ENCODE peak calls at places on chromosome 3, in ten cellular contexts. Y, L, H, M, G, T, I, V, C and A are unnamed samples.

GRCh38 chr3:163508212-163508611 is 1570.1 kb downstream of the SI start:
- DNase-seq in M (peak), L (no peak), T (no peak), H (no peak), V (no peak), Y (no peak), I (no peak), G (no peak), C (no peak), A (no peak)

GRCh38 chr3:57062119-57062631 is 1.7 kb downstream of the SPATA12 start:
- DNase-seq in H (no peak), V (peak), G (no peak), I (peak), M (no peak), L (no peak), C (no peak), T (no peak), Y (no peak), A (no peak)

GRCh38 chr3:156389151-156389760 is 165.7 kb downstream of the SSR3 start:
- DNase-seq in V (no peak), L (no peak), T (no peak), G (no peak), I (no peak), H (no peak), C (no peak), Y (peak), M (no peak), A (no peak)

GRCh38 chr3:172138792-172139507 is 99.6 kb downstream of the FNDC3B start:
- DNase-seq in Y (peak), M (peak), G (no peak), C (no peak), T (no peak), L (no peak), I (peak), V (no peak), H (peak), A (no peak)

GRCh38 chr3:73349657-73350056 is 275.1 kb downstream of the PDZRN3 start:
- DNase-seq in T (no peak), C (no peak), V (no peak), Y (no peak), M (no peak), H (no peak), G (no peak), I (peak), L (no peak), A (no peak)

GRCh38 chr3:132721479-132722164 is 587 bp downstream of the NPHP3 start:
- DNase-seq in G (no peak), I (peak), H (peak), L (peak), M (peak), Y (peak), T (peak), V (peak), C (peak), A (no peak)

GRCh38 chr3:53008932-53009331 is 36.9 kb downstream of the SFMBT1 start:
- DNase-seq in I (no peak), H (no peak), L (no peak), M (no peak), G (no peak), C (no peak), T (no peak), V (no peak), Y (no peak), A (no peak)

GRCh38 chr3:190619353-190619752 is 105.5 kb downstream of the IL1RAP start:
- DNase-seq in H (no peak), C (no peak), Y (no peak), I (no peak), T (no peak), L (no peak), G (no peak), M (no peak), V (no peak), A (no peak)

GRCh38 chr3:99128740-99129505 is 227.4 kb upstream of the DCBLD2 start:
- DNase-seq in I (no peak), C (no peak), Y (peak), G (no peak), M (peak), H (peak), V (no peak), L (no peak), T (no peak), A (peak)

GRCh38 chr3:98713984-98714383 is 49.2 kb upstream of the ST3GAL6 start:
- DNase-seq in T (no peak), L (no peak), Y (no peak), I (no peak), G (no peak), H (no peak), M (no peak), C (no peak), V (no peak), A (no peak)

DNA sequence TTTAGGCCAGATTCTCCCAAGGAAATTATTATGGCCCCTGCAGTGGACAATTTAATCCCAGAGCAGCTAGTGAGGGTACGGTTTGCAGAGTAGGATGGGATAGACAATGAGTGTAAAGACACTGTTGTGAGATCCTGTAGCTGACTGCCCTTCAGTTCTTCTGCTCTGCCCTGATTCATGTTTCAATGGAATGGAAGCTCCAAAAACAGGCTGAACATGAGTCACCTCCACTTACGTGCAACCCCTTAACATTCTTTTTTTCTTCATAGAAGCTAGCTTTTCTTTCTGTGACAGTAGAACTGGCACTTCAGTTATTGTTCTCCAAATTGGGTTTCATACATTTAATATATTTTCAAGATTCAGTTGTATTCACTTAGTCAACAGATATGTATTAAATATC is 32.1 kb downstream of the CLDN18 start:
- DNase-seq in G (no peak), L (no peak), H (peak), C (no peak), I (no peak), T (no peak), V (no peak), Y (peak), M (no peak), A (peak)
- H3K27ac ChIP-seq in G (no peak), L (no peak), H (peak), C (no peak), I (no peak), T (no peak), V (no peak), Y (peak), M (no peak), A (no peak)

DNA sequence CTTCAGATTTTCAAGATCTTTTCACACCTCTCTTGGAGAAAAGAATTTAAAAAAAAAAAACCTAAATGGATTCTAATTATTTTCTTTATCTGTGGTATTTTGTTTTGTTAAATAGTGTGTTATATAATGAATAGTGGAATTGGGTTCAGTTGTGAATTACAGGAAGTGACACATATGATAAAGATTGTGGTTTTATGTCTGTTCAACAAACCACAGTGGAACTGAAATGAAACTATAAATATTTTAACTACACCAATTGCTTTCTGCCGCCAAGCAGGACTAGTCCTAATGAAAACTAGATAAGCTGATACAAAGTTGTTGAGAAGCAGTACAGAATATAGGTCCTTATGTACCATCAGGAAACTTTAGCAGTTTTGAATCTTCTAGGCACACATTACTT is 121.6 kb downstream of the UBE2E2 start:
- DNase-seq in H (peak), G (no peak), Y (peak), T (no peak), I (no peak), M (no peak), L (no peak), V (no peak), C (no peak), A (peak)
- H3K27ac ChIP-seq in H (no peak), G (no peak), Y (no peak), T (no peak), I (no peak), M (no peak), L (no peak), V (no peak), C (no peak), A (no peak)

GRCh38 chr3:124850633-124851032 is 36.5 kb downstream of the ITGB5 start:
- DNase-seq in G (no peak), L (no peak), H (peak), M (no peak), T (no peak), V (no peak), Y (peak), C (no peak), I (peak), A (no peak)
- H3K27ac ChIP-seq in G (no peak), L (peak), H (no peak), M (no peak), T (peak), V (peak), Y (peak), C (no peak), I (no peak), A (no peak)

DNA sequence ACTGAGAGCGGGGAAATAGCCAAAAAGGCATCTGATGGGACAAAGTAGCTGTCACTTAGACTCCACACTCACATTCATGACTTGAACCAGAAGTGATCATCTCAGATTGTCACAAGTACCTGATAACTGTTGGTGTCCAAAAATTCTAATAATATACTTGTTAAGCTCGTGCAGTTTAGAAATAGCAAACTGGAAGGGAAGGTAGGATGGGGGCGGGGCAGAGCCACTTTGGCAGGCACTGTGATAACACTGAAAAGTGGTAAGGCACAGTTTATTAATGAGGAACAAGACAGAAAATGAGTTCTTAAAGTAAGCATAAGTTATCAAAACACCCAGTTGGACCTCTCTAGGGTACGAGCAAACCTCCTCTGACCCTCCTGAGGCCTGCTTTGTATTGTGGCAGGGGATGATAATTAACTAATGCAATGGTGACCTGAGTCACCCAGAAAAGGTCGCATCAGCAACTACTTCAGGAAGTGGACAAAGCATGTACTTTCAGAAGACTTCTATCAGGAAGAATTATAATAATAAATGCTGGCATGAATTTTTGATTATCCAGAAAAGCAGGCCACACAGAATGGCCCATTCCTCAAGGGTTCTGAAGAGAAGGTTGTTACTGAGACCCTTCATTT is 54.4 kb downstream of the ADCY5 start:
- DNase-seq in I (no peak), Y (no peak), M (no peak), L (no peak), T (no peak), G (no peak), H (no peak), C (no peak), V (no peak), A (no peak)
- H3K27ac ChIP-seq in I (peak), Y (no peak), M (peak), L (no peak), T (peak), G (no peak), H (no peak), C (no peak), V (no peak), A (no peak)

GRCh38 chr3:11634081-11634635 is 9.6 kb downstream of the VGLL4 start:
- DNase-seq in Y (no peak), C (no peak), V (no peak), G (no peak), T (no peak), M (no peak), H (no peak), I (no peak), L (no peak), A (no peak)

GRCh38 chr3:11632966-11633365 is 10.7 kb downstream of the VGLL4 start:
- DNase-seq in Y (no peak), I (no peak), L (no peak), G (no peak), V (no peak), H (no peak), C (no peak), M (no peak), T (no peak), A (no peak)

GRCh38 chr3:11636372-11636760 is 7.3 kb downstream of the VGLL4 start:
- DNase-seq in H (no peak), C (no peak), M (no peak), Y (no peak), I (no peak), L (no peak), T (no peak), V (no peak), G (no peak), A (no peak)

GRCh38 chr3:11635671-11636371 is 7.9 kb downstream of the VGLL4 start:
- DNase-seq in C (no peak), H (no peak), G (no peak), Y (no peak), T (no peak), M (no peak), V (no peak), L (no peak), I (no peak), A (no peak)

DNA sequence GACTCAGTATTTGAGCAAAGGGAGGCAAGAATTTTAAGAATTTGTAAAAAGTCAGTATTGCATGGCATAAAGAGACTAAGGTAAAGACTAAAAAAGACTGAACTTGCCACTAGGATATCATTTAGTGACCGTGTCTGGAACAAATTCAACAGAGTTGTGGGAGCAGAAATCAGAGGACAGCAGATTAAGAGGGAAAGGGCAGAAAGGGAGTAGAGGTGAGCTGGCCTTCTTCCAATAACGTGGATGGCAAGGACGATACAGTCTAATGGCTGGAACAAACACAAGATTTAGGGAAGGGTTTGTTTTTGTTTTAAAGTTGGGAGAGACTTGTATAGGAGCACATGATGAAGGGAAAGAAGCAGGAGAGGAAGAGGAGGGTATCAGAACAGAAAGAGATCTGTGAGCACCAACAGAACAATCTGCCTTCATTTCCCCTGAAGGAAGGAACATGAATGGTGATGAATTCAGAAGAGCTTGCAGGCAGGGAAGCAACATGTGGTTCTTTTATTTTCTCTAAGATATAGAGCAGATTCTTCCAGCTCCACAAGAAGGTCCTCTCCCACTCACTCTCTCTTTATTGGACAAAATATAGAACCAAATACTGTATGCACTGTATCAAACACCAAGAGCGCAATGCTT is 8.6 kb downstream of the VGLL4 start:
- DNase-seq in H (no peak), L (no peak), C (no peak), G (no peak), T (no peak), V (no peak), I (no peak), M (no peak), Y (no peak), A (no peak)
- H3K27ac ChIP-seq in H (peak), L (no peak), C (no peak), G (no peak), T (peak), V (no peak), I (peak), M (no peak), Y (no peak), A (no peak)

GRCh38 chr3:187746479-187747335 is 1.4 kb upstream of the BCL6 start:
- DNase-seq in H (peak), L (no peak), M (peak), G (no peak), I (peak), V (peak), C (no peak), Y (peak), T (no peak), A (no peak)

GRCh38 chr3:187744169-187745151 is 808 bp downstream of the BCL6 start:
- DNase-seq in L (peak), Y (peak), C (no peak), V (peak), I (peak), M (peak), H (peak), G (peak), T (no peak), A (no peak)

GRCh38 chr3:187747506-187747905 is 2.2 kb upstream of the BCL6 start:
- DNase-seq in I (no peak), L (no peak), H (no peak), G (no peak), T (no peak), Y (no peak), V (no peak), C (no peak), M (no peak), A (no peak)

GRCh38 chr3:187745201-187746058 is at the start of gene BCL6:
- DNase-seq in M (peak), H (peak), G (peak), C (peak), I (peak), Y (peak), L (peak), V (peak), T (peak), A (peak)

DNA sequence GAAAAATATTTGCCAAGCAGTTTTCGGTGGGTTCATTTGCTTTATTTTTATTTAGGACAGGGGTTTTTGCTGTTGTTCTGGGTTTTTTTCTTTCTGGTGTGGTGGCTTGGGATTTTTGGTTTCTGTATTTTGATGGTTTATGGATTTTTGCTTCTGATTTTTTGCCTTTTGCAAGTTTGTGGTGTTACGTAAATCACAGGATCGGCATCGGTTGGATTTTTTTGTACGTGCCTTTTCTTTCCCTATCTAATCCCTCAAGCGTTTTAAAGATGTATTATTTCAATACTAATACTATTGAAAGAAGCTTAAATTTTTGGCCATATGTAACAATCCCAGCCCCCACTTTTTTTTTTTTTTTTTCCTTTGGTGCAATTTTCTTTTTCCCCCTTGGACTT is 788 bp upstream of the BCL6 start:
- DNase-seq in I (no peak), T (no peak), L (no peak), G (no peak), V (no peak), Y (no peak), M (no peak), H (no peak), C (no peak), A (no peak)
- H3K27ac ChIP-seq in I (peak), T (peak), L (peak), G (peak), V (peak), Y (peak), M (peak), H (peak), C (peak), A (peak)

DNA sequence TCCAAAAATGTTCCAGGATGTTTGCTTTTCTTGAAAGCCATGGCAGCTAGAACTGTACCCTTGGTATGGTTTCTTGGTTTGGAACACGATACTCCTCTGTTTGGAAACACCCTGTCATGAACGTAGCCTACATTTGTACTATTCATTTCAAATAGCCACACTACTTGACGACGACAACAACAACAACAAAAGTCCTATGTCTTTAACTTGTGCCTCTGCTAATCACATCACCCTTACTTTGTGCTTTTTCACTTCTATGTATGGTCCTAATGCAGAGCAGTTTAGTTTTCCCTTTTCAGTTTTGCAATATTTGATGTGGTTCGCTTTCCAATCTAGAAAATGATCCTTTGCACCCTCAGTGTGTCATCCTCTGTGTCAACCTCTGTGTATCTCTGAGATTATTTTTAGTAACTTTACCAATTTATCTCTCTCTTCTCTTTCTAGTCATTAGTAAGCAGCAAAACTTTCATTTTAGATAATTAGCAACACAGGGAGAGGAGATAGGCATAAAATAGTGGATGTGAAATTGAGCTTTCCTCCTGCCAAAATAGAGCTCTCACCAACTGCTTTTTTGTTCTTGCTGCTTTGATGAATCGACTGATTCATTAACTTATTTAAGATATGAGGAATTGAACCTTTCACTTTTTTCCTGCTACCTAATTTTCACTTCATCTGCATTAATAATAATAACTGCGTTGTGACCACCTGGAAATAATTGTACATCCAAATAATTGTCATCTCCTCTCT is 44.1 kb upstream of the TP63 start:
- DNase-seq in H (no peak), I (no peak), M (no peak), C (no peak), V (no peak), Y (no peak), T (no peak), L (no peak), G (no peak), A (no peak)
- H3K27ac ChIP-seq in H (no peak), I (no peak), M (no peak), C (no peak), V (no peak), Y (no peak), T (no peak), L (peak), G (no peak), A (no peak)